ENCODE peak calls at places on chromosomes 1 and 21, in four cellular contexts. M is endothelial cell of umbilical vein, I is fibroblast of lung, J is hepatocyte. L is an unnamed sample.

GRCh38 chr21:36427502-36427901 is 42.3 kb downstream of the CHAF1B start:
- DNase-seq in M (no peak), I (no peak), J (no peak), L (no peak)

GRCh38 chr1:167826127-167826526 is 87.8 kb downstream of the ADCY10 start:
- DNase-seq in M (no peak), I (no peak), J (no peak), L (no peak)

GRCh38 chr1:151616505-151616849 is 4.6 kb downstream of the SNX27 start:
- DNase-seq in M (no peak), I (peak), J (no peak), L (peak)

GRCh38 chr1:61605607-61606321 is 119.2 kb downstream of the TM2D1 start:
- DNase-seq in M (peak), I (no peak), J (no peak), L (peak)

GRCh38 chr1:54337928-54338327 is 68.3 kb downstream of the SSBP3 start:
- DNase-seq in M (peak), I (peak), J (no peak), L (no peak)

GRCh38 chr1:67133177-67133576 is 1.6 kb downstream of the C1orf141 start:
- DNase-seq in M (no peak), I (no peak), J (no peak), L (no peak)

GRCh38 chr1:183632087-183632486 is 3.5 kb downstream of the ARPC5 start:
- DNase-seq in M (no peak), I (peak), J (no peak), L (no peak)

GRCh38 chr1:53183277-53183990 is 13.2 kb upstream of the CPT2 start:
- DNase-seq in M (no peak), I (peak), J (peak), L (no peak)

GRCh38 chr1:23577056-23577985 is 18.0 kb upstream of the ID3 start:
- DNase-seq in M (peak), I (peak), J (peak), L (peak)

GRCh38 chr1:41578712-41579335 is 94.3 kb upstream of the EDN2 start:
- DNase-seq in M (peak), I (peak), J (peak), L (no peak)

GRCh38 chr1:59177756-59178155 is 119.1 kb upstream of the FGGY start:
- DNase-seq in M (no peak), I (no peak), J (no peak), L (no peak)

GRCh38 chr1:89995595-89996397 is 886 bp downstream of the ZNF326 start:
- DNase-seq in M (peak), I (peak), J (no peak), L (no peak)

GRCh38 chr1:83999316-83999819 is 436 bp upstream of the TTLL7 start:
- DNase-seq in M (peak), I (peak), J (peak), L (no peak)

GRCh38 chr1:93779540-93780121 is 98.0 kb upstream of the BCAR3 start:
- DNase-seq in M (peak), I (peak), J (no peak), L (peak)

GRCh38 chr1:64539808-64540207 is 69.9 kb downstream of the CACHD1 start:
- DNase-seq in M (peak), I (peak), J (peak), L (no peak)

GRCh38 chr1:44676484-44677200 is 2.1 kb downstream of the ARMH1 start:
- DNase-seq in M (peak), I (peak), J (no peak), L (no peak)

GRCh38 chr1:68378296-68379084 is 71.3 kb downstream of the RPE65 start:
- DNase-seq in M (peak), I (peak), J (peak), L (peak)

GRCh38 chr1:35564037-35564883 is 6.7 kb downstream of the NCDN start:
- DNase-seq in M (peak), I (peak), J (peak), L (peak)

GRCh38 chr1:118317836-118318614 is 133.0 kb upstream of the SPAG17 start:
- DNase-seq in M (no peak), I (no peak), J (no peak), L (no peak)

GRCh38 chr1:151681921-151682320 is 34.7 kb downstream of the CELF3 start:
- DNase-seq in M (no peak), I (no peak), J (no peak), L (no peak)

GRCh38 chr1:85289207-85289847 is 12.9 kb upstream of the BCL10 start:
- DNase-seq in M (peak), I (peak), J (peak), L (peak)

GRCh38 chr1:54768093-54768492 is 3.8 kb upstream of the PARS2 start:
- DNase-seq in M (no peak), I (peak), J (no peak), L (peak)

GRCh38 chr1:235624751-235625192 is 24.8 kb downstream of the GNG4 start:
- DNase-seq in M (peak), I (peak), J (no peak), L (no peak)

GRCh38 chr1:168455764-168456163 is 88.0 kb downstream of the XCL2 start:
- DNase-seq in M (no peak), I (no peak), J (no peak), L (peak)

GRCh38 chr1:159089184-159089791 is 12.7 kb upstream of the AIM2 start:
- DNase-seq in M (no peak), I (no peak), J (no peak), L (no peak)

GRCh38 chr1:48470506-48470905 is 1.5 kb downstream of the SPATA6 start:
- DNase-seq in M (peak), I (peak), J (no peak), L (peak)

GRCh38 chr1:44037154-44037553 is 5.9 kb upstream of the SLC6A9 start:
- DNase-seq in M (no peak), I (no peak), J (no peak), L (no peak)

GRCh38 chr1:110163591-110163990 is 13.3 kb downstream of the SLC6A17 start:
- DNase-seq in M (no peak), I (no peak), J (no peak), L (no peak)

GRCh38 chr1:247401310-247402098 is 14.5 kb upstream of the NLRP3 start:
- DNase-seq in M (no peak), I (no peak), J (no peak), L (no peak)

GRCh38 chr1:159781992-159782391 is 1.2 kb downstream of the DUSP23 start:
- DNase-seq in M (no peak), I (no peak), J (no peak), L (no peak)

GRCh38 chr21:41183575-41183974 is 15.6 kb downstream of the BACE2 start:
- DNase-seq in M (no peak), I (no peak), J (no peak), L (no peak)

GRCh38 chr1:169890761-169891538 is 2.7 kb downstream of the SCYL3 start:
- DNase-seq in M (peak), I (no peak), J (peak), L (peak)

GRCh38 chr1:214393086-214393485 is 112.1 kb downstream of the SMYD2 start:
- DNase-seq in M (no peak), I (no peak), J (no peak), L (no peak)

GRCh38 chr1:54107131-54107530 is 45.7 kb downstream of the CDCP2 start:
- DNase-seq in M (no peak), I (peak), J (no peak), L (no peak)

GRCh38 chr1:25765910-25766645 is 33.9 kb upstream of the SELENON start:
- DNase-seq in M (no peak), I (no peak), J (no peak), L (no peak)

GRCh38 chr1:175591083-175591743 is 152.2 kb downstream of the TNR start:
- DNase-seq in M (peak), I (no peak), J (no peak), L (no peak)

GRCh38 chr1:47456250-47456649 is 18.4 kb downstream of the FOXD2 start:
- DNase-seq in M (no peak), I (no peak), J (no peak), L (no peak)

GRCh38 chr21:42514883-42515228 is 1.2 kb downstream of the SLC37A1 start:
- DNase-seq in M (no peak), I (no peak), J (no peak), L (no peak)

GRCh38 chr1:234550341-234551031 is 59.5 kb downstream of the IRF2BP2 start:
- DNase-seq in M (peak), I (no peak), J (no peak), L (no peak)

DNA sequence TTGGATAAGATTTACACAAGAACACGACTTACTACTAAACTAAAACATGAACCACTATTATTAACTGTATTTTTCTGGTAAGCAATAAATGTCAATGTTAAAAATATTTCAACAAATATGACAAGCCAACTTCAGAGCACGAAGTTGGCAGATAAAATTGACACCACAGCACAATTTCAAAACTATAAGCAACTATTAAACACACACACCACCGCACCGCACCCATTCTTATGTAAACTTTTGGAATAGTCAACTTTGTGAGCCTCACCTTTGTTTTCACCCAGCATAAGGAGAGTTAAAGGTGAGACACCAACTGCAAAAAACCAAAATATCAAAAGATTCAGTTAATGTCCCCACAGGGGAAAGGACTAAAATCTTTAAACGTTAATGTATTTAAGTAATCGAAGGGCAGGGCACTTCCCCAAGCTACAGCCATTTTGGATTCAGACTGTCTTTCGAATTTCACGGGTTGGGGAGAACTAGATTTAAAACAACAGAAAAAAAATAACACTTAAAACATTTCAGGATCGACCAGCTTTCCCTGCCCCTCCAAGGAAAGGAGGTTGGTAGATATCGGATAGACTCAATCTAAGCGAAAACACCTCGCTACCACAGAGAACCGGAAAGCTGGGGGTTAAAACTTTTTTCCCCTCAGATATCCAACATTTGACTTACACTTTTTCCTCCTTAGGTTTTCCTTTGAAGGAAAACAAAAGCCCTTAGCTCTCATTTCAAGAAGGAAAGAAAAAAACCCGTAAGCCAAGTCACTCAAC is 839 bp downstream of the GPBP1L1 start:
- DNase-seq in M (peak), I (peak), J (peak), L (peak)
- H2AFZ ChIP-seq in M (peak), I (no peak), J (peak), L (peak)

DNA sequence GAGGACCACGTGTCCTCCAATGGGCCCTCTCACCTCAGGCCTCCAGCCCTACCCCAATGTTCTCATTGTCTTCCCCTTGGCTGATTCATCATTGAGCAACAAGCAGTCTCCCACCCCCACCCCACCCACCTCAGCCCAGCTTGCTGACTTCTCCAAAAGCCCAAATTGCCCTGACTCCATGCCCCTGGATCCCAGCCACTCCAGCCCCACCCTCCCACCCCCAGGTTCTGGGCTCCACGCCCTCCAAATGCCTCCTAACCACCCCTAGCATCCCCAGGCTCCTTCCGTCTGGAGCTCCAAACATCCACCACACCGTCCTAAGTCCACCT is 1.9 kb downstream of the S100A16 start:
- DNase-seq in M (no peak), I (peak), J (no peak), L (peak)
- H3K4me3 ChIP-seq in M (no peak), I (peak), J (no peak), L (peak)

DNA sequence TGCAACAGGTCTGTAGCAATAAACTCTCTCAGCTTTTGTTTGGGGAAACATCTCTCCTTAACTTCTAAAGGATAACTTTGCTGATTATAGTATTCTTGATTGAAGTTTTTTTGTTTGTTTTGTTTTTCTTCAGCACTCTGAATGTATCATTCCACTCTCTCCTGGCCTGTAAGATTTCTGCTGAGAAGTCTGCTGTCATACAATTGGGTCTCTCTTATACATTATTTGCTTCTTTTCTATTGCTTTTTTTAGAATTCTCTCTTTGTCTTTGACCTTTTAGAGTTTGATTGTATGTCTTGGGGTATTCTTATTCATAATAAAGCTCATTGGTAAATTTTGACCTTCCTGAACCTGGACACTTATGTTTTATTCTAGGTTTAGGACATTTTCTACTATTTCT is 386.3 kb downstream of the MRPL39 start:
- DNase-seq in M (no peak), I (no peak), J (no peak), L (no peak)
- H3K4me2 ChIP-seq in M (no peak), I (no peak), J (no peak), L (no peak)

GRCh38 chr1:88984553-88984945 is 7.9 kb downstream of the KYAT3 start:
- DNase-seq in M (no peak), I (no peak), J (no peak), L (peak)
- H2AFZ ChIP-seq in M (no peak), I (no peak), J (no peak), L (no peak)

GRCh38 chr21:19010996-19011395 is 607.4 kb upstream of the TMPRSS15 start:
- DNase-seq in M (no peak), I (no peak), J (no peak), L (no peak)
- H3K4me3 ChIP-seq in M (no peak), I (no peak), J (no peak), L (no peak)